ENCODE peak calls at places on chromosomes 6 and 20, in eight cellular contexts. One of them, this sample, is unnamed.
A peak's percentile ranks its signal among the peaks of the same experiment; 100 is the strongest.

GRCh38 chr20:58229198-58229802 is 847 bp upstream of the ANKRD60 start:
- DNase-seq in mesothelial cell of epicardium: no peak
- DNase-seq in PC-3: no peak
- DNase-seq in nephron progenitor cell: no peak
- DNase-seq in HFFc6: no peak
- DNase-seq in coronary artery: no peak
- DNase-seq in AG10803: no peak
- DNase-seq in GM13976: no peak
- DNase-seq in this sample: no peak

GRCh38 chr6:148566664-148567350 is 180.0 kb upstream of the UST start:
- DNase-seq in mesothelial cell of epicardium: no peak
- DNase-seq in PC-3: no peak
- DNase-seq in nephron progenitor cell: no peak
- DNase-seq in HFFc6: no peak
- DNase-seq in coronary artery: no peak
- DNase-seq in AG10803: no peak
- DNase-seq in GM13976: peak; percentile 58
- DNase-seq in this sample: no peak

GRCh38 chr6:136921936-136922679 is at the start of gene SLC35D3:
- DNase-seq in mesothelial cell of epicardium: peak; percentile 42
- DNase-seq in PC-3: no peak
- DNase-seq in nephron progenitor cell: peak; percentile 63
- DNase-seq in HFFc6: no peak
- DNase-seq in coronary artery: no peak
- DNase-seq in AG10803: no peak
- DNase-seq in GM13976: peak; percentile 69
- DNase-seq in this sample: peak; percentile 36

GRCh38 chr6:158068893-158069799 is 87.5 kb downstream of the SYNJ2 start:
- DNase-seq in mesothelial cell of epicardium: no peak
- DNase-seq in PC-3: peak; percentile 81
- DNase-seq in nephron progenitor cell: no peak
- DNase-seq in HFFc6: peak; percentile 73
- DNase-seq in coronary artery: peak; percentile 76
- DNase-seq in AG10803: peak; percentile 35
- DNase-seq in GM13976: no peak
- DNase-seq in this sample: no peak

GRCh38 chr6:42197574-42198362 is 3.0 kb upstream of the GUCA1B start:
- DNase-seq in mesothelial cell of epicardium: no peak
- DNase-seq in PC-3: peak; percentile 94
- DNase-seq in nephron progenitor cell: no peak
- DNase-seq in HFFc6: peak; percentile 72
- DNase-seq in coronary artery: no peak
- DNase-seq in AG10803: peak; percentile 84
- DNase-seq in GM13976: no peak
- DNase-seq in this sample: no peak

GRCh38 chr20:32474009-32474716 is 111.0 kb downstream of the NOL4L start:
- DNase-seq in mesothelial cell of epicardium: peak; percentile 37
- DNase-seq in PC-3: no peak
- DNase-seq in nephron progenitor cell: no peak
- DNase-seq in HFFc6: no peak
- DNase-seq in coronary artery: no peak
- DNase-seq in AG10803: no peak
- DNase-seq in GM13976: no peak
- DNase-seq in this sample: no peak

GRCh38 chr20:14536738-14537137 is 199.3 kb upstream of the FLRT3 start:
- DNase-seq in mesothelial cell of epicardium: no peak
- DNase-seq in PC-3: no peak
- DNase-seq in nephron progenitor cell: no peak
- DNase-seq in HFFc6: no peak
- DNase-seq in coronary artery: no peak
- DNase-seq in AG10803: no peak
- DNase-seq in GM13976: no peak
- DNase-seq in this sample: no peak

GRCh38 chr6:109964949-109965348 is 13.2 kb upstream of the GPR6 start:
- DNase-seq in mesothelial cell of epicardium: no peak
- DNase-seq in PC-3: peak; percentile 64
- DNase-seq in nephron progenitor cell: no peak
- DNase-seq in HFFc6: no peak
- DNase-seq in coronary artery: no peak
- DNase-seq in AG10803: no peak
- DNase-seq in GM13976: no peak
- DNase-seq in this sample: no peak

GRCh38 chr6:10617008-10617696 is 77.3 kb downstream of the C6orf52 start:
- DNase-seq in mesothelial cell of epicardium: no peak
- DNase-seq in PC-3: no peak
- DNase-seq in nephron progenitor cell: no peak
- DNase-seq in HFFc6: no peak
- DNase-seq in coronary artery: no peak
- DNase-seq in AG10803: no peak
- DNase-seq in GM13976: no peak
- DNase-seq in this sample: no peak

GRCh38 chr20:34165246-34165645 is 53.2 kb upstream of the EIF2S2 start:
- DNase-seq in mesothelial cell of epicardium: no peak
- DNase-seq in PC-3: no peak
- DNase-seq in nephron progenitor cell: no peak
- DNase-seq in HFFc6: no peak
- DNase-seq in coronary artery: no peak
- DNase-seq in AG10803: peak; percentile 38
- DNase-seq in GM13976: no peak
- DNase-seq in this sample: no peak

GRCh38 chr6:20919677-20920385 is 385.6 kb downstream of the CDKAL1 start:
- DNase-seq in mesothelial cell of epicardium: no peak
- DNase-seq in PC-3: peak; percentile 49
- DNase-seq in nephron progenitor cell: no peak
- DNase-seq in HFFc6: no peak
- DNase-seq in coronary artery: no peak
- DNase-seq in AG10803: peak; percentile 15
- DNase-seq in GM13976: peak; percentile 49
- DNase-seq in this sample: no peak

GRCh38 chr6:68777956-68778355 is 142.9 kb downstream of the ADGRB3 start:
- DNase-seq in mesothelial cell of epicardium: no peak
- DNase-seq in PC-3: peak; percentile 56
- DNase-seq in nephron progenitor cell: no peak
- DNase-seq in HFFc6: no peak
- DNase-seq in coronary artery: no peak
- DNase-seq in AG10803: peak; percentile 11
- DNase-seq in GM13976: no peak
- DNase-seq in this sample: no peak

GRCh38 chr20:51029963-51030930 is 7.3 kb upstream of the KCNG1 start:
- DNase-seq in mesothelial cell of epicardium: no peak
- DNase-seq in PC-3: no peak
- DNase-seq in nephron progenitor cell: no peak
- DNase-seq in HFFc6: no peak
- DNase-seq in coronary artery: no peak
- DNase-seq in AG10803: peak; percentile 79
- DNase-seq in GM13976: no peak
- DNase-seq in this sample: no peak

GRCh38 chr6:658244-658643 is 1.3 kb upstream of the HUS1B start:
- DNase-seq in mesothelial cell of epicardium: no peak
- DNase-seq in PC-3: no peak
- DNase-seq in nephron progenitor cell: no peak
- DNase-seq in HFFc6: peak; percentile 17
- DNase-seq in coronary artery: no peak
- DNase-seq in AG10803: peak; percentile 61
- DNase-seq in GM13976: no peak
- DNase-seq in this sample: no peak

GRCh38 chr6:159267165-159267564 is 98.0 kb downstream of the FNDC1 start:
- DNase-seq in mesothelial cell of epicardium: no peak
- DNase-seq in PC-3: peak; percentile 28
- DNase-seq in nephron progenitor cell: peak; percentile 73
- DNase-seq in HFFc6: no peak
- DNase-seq in coronary artery: no peak
- DNase-seq in AG10803: no peak
- DNase-seq in GM13976: no peak
- DNase-seq in this sample: no peak

GRCh38 chr6:85252552-85252951 is 197.3 kb upstream of the NT5E start:
- DNase-seq in mesothelial cell of epicardium: no peak
- DNase-seq in PC-3: no peak
- DNase-seq in nephron progenitor cell: no peak
- DNase-seq in HFFc6: no peak
- DNase-seq in coronary artery: no peak
- DNase-seq in AG10803: no peak
- DNase-seq in GM13976: no peak
- DNase-seq in this sample: no peak

GRCh38 chr6:85250586-85251216 is 199.2 kb upstream of the NT5E start:
- DNase-seq in mesothelial cell of epicardium: no peak
- DNase-seq in PC-3: no peak
- DNase-seq in nephron progenitor cell: no peak
- DNase-seq in HFFc6: no peak
- DNase-seq in coronary artery: no peak
- DNase-seq in AG10803: peak; percentile 9
- DNase-seq in GM13976: no peak
- DNase-seq in this sample: no peak

GRCh38 chr6:85252085-85252484 is 197.8 kb upstream of the NT5E start:
- DNase-seq in mesothelial cell of epicardium: no peak
- DNase-seq in PC-3: no peak
- DNase-seq in nephron progenitor cell: no peak
- DNase-seq in HFFc6: no peak
- DNase-seq in coronary artery: no peak
- DNase-seq in AG10803: no peak
- DNase-seq in GM13976: no peak
- DNase-seq in this sample: no peak

GRCh38 chr6:85261250-85261649 is 188.6 kb upstream of the NT5E start:
- DNase-seq in mesothelial cell of epicardium: no peak
- DNase-seq in PC-3: no peak
- DNase-seq in nephron progenitor cell: no peak
- DNase-seq in HFFc6: no peak
- DNase-seq in coronary artery: no peak
- DNase-seq in AG10803: peak; percentile 78
- DNase-seq in GM13976: no peak
- DNase-seq in this sample: no peak

GRCh38 chr6:85255661-85256060 is 194.2 kb upstream of the NT5E start:
- DNase-seq in mesothelial cell of epicardium: no peak
- DNase-seq in PC-3: no peak
- DNase-seq in nephron progenitor cell: peak; percentile 23
- DNase-seq in HFFc6: no peak
- DNase-seq in coronary artery: no peak
- DNase-seq in AG10803: no peak
- DNase-seq in GM13976: no peak
- DNase-seq in this sample: no peak
- TF ChIP-seq CTCF in mesothelial cell of epicardium: no peak
- TF ChIP-seq CTCF in PC-3: no peak
- TF ChIP-seq CTCF in nephron progenitor cell: no peak
- TF ChIP-seq CTCF in HFFc6: no peak
- TF ChIP-seq CTCF in coronary artery: no peak
- TF ChIP-seq CTCF in AG10803: no peak
- TF ChIP-seq CTCF in GM13976: no peak
- TF ChIP-seq CTCF in this sample: no peak

GRCh38 chr6:30195951-30196350 is 17.3 kb downstream of the TRIM26 start:
- DNase-seq in mesothelial cell of epicardium: no peak
- DNase-seq in PC-3: no peak
- DNase-seq in nephron progenitor cell: no peak
- DNase-seq in HFFc6: no peak
- DNase-seq in coronary artery: no peak
- DNase-seq in AG10803: no peak
- DNase-seq in GM13976: no peak
- DNase-seq in this sample: no peak

GRCh38 chr6:30202366-30202765 is 10.8 kb downstream of the TRIM26 start:
- DNase-seq in mesothelial cell of epicardium: no peak
- DNase-seq in PC-3: peak; percentile 46
- DNase-seq in nephron progenitor cell: no peak
- DNase-seq in HFFc6: no peak
- DNase-seq in coronary artery: no peak
- DNase-seq in AG10803: no peak
- DNase-seq in GM13976: no peak
- DNase-seq in this sample: no peak

GRCh38 chr6:30198166-30199084 is 14.8 kb downstream of the TRIM26 start:
- DNase-seq in mesothelial cell of epicardium: no peak
- DNase-seq in PC-3: no peak
- DNase-seq in nephron progenitor cell: no peak
- DNase-seq in HFFc6: no peak
- DNase-seq in coronary artery: no peak
- DNase-seq in AG10803: no peak
- DNase-seq in GM13976: no peak
- DNase-seq in this sample: no peak

GRCh38 chr6:30196376-30196775 is 16.8 kb downstream of the TRIM26 start:
- DNase-seq in mesothelial cell of epicardium: no peak
- DNase-seq in PC-3: no peak
- DNase-seq in nephron progenitor cell: no peak
- DNase-seq in HFFc6: no peak
- DNase-seq in coronary artery: no peak
- DNase-seq in AG10803: no peak
- DNase-seq in GM13976: no peak
- DNase-seq in this sample: no peak

GRCh38 chr6:30200551-30201281 is 12.5 kb downstream of the TRIM26 start:
- DNase-seq in mesothelial cell of epicardium: no peak
- DNase-seq in PC-3: no peak
- DNase-seq in nephron progenitor cell: no peak
- DNase-seq in HFFc6: no peak
- DNase-seq in coronary artery: no peak
- DNase-seq in AG10803: no peak
- DNase-seq in GM13976: peak; percentile 67
- DNase-seq in this sample: no peak
- TF ChIP-seq CTCF in mesothelial cell of epicardium: no peak
- TF ChIP-seq CTCF in PC-3: no peak
- TF ChIP-seq CTCF in nephron progenitor cell: no peak
- TF ChIP-seq CTCF in HFFc6: no peak
- TF ChIP-seq CTCF in coronary artery: no peak
- TF ChIP-seq CTCF in AG10803: no peak
- TF ChIP-seq CTCF in GM13976: no peak
- TF ChIP-seq CTCF in this sample: no peak

GRCh38 chr20:46128310-46129151 is 10.4 kb downstream of the CD40 start:
- DNase-seq in mesothelial cell of epicardium: peak; percentile 49
- DNase-seq in PC-3: no peak
- DNase-seq in nephron progenitor cell: peak; percentile 77
- DNase-seq in HFFc6: no peak
- DNase-seq in coronary artery: no peak
- DNase-seq in AG10803: no peak
- DNase-seq in GM13976: no peak
- DNase-seq in this sample: peak; percentile 10
- TF ChIP-seq CTCF in mesothelial cell of epicardium: peak; percentile 61
- TF ChIP-seq CTCF in PC-3: peak; percentile 66
- TF ChIP-seq CTCF in nephron progenitor cell: peak; percentile 71
- TF ChIP-seq CTCF in HFFc6: peak; percentile 84
- TF ChIP-seq CTCF in coronary artery: peak; percentile 43
- TF ChIP-seq CTCF in AG10803: peak; percentile 51
- TF ChIP-seq CTCF in GM13976: peak; percentile 44
- TF ChIP-seq CTCF in this sample: no peak

DNA sequence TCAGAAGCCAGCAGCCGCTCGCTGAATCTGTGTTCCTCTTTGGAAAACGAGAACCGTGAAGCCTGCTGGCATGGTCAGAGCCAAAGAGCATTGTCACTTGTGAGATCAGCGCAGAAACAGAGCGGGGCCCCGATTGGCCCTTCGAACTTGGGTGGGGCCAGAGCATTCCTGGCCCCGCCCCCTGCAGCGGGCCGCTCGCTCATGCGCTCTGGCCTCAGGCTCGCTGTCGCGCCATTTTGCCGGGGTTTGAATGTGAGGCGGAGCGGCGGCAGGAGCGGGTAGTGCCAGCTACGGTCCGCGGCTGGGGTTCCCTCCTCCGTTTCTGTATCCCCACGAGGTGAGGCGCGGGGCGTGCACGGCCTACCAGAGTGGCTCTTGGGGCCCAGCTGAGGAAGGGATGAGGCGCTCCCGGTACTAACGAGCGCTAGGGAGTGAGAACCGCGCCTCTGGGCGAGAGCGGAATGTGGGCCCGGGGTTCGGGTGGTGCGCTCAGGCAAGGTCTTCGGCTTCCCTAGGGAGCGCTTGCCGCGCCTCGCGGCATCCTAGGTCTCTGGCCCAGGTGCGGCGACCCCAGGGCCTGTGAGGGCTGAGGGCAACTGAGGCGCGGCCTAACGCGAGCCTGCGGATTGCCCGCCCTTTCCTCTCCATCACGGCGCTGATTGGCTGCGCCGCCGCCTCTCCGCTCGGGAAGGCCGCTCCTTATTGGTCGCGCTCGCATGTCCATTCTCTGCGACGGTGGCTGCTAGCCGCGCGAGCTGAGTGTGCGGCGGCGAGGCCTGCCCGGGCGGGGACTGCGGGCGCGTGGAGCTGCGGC is at the start of gene CSE1L:
- DNase-seq in mesothelial cell of epicardium: peak; percentile 97
- DNase-seq in PC-3: peak; percentile 99
- DNase-seq in nephron progenitor cell: peak; percentile 95
- DNase-seq in HFFc6: peak; percentile 93
- DNase-seq in coronary artery: peak; percentile 94
- DNase-seq in AG10803: peak; percentile 93
- DNase-seq in GM13976: peak; percentile 95
- DNase-seq in this sample: peak; percentile 95
- TF ChIP-seq CTCF in mesothelial cell of epicardium: no peak
- TF ChIP-seq CTCF in PC-3: no peak
- TF ChIP-seq CTCF in nephron progenitor cell: no peak
- TF ChIP-seq CTCF in HFFc6: no peak
- TF ChIP-seq CTCF in coronary artery: no peak
- TF ChIP-seq CTCF in AG10803: no peak
- TF ChIP-seq CTCF in GM13976: no peak
- TF ChIP-seq CTCF in this sample: no peak